ENCODE peak calls at places on chromosomes 13 and 19, in seven cellular contexts. T is coronary artery, P is cardiac muscle cell, H is uterus, K is hepatocyte, M is tibial nerve, Q is A549. X is an unnamed sample.

GRCh38 chr13:113192902-113193301 is 15.6 kb downstream of the PCID2 start:
- DNase-seq in T (no peak), P (peak), H (no peak), K (no peak), M (no peak), Q (no peak), X (peak)

GRCh38 chr13:97020689-97021240 is 26.5 kb upstream of the OXGR1 start:
- DNase-seq in T (no peak), P (no peak), H (no peak), K (no peak), M (no peak), Q (no peak), X (no peak)

GRCh38 chr13:110582421-110582954 is 21.0 kb upstream of the RAB20 start:
- DNase-seq in T (no peak), P (no peak), H (no peak), K (no peak), M (no peak), Q (no peak), X (no peak)

GRCh38 chr13:97753942-97754670 is 199.4 kb upstream of the IPO5 start:
- DNase-seq in T (no peak), P (no peak), H (no peak), K (no peak), M (no peak), Q (no peak), X (no peak)

GRCh38 chr13:44045179-44045562 is 165.5 kb downstream of the LACC1 start:
- DNase-seq in T (no peak), P (no peak), H (no peak), K (no peak), M (no peak), Q (no peak), X (no peak)

GRCh38 chr13:78137404-78138142 is 218.9 kb upstream of the EDNRB start:
- DNase-seq in T (no peak), P (peak), H (no peak), K (peak), M (peak), Q (peak), X (peak)

GRCh38 chr19:5775668-5776309 is 8.8 kb downstream of the PRR22 start:
- DNase-seq in T (no peak), P (peak), H (no peak), K (no peak), M (no peak), Q (no peak), X (peak)

GRCh38 chr13:35871561-35871960 is 259.6 kb downstream of the DCLK1 start:
- DNase-seq in T (no peak), P (no peak), H (no peak), K (no peak), M (no peak), Q (no peak), X (no peak)

GRCh38 chr19:13968383-13968935 is 16.1 kb downstream of the DCAF15 start:
- DNase-seq in T (peak), P (no peak), H (no peak), K (no peak), M (no peak), Q (no peak), X (no peak)

GRCh38 chr13:87889241-87889640 is 218.1 kb downstream of the SLITRK5 start:
- DNase-seq in T (no peak), P (no peak), H (no peak), K (no peak), M (no peak), Q (no peak), X (no peak)

GRCh38 chr13:98142427-98143156 is at the start of gene FARP1:
- DNase-seq in T (peak), P (peak), H (peak), K (peak), M (peak), Q (peak), X (no peak)

GRCh38 chr19:6997679-6998445 is 23.4 kb downstream of the MBD3L2B start:
- DNase-seq in T (no peak), P (peak), H (no peak), K (no peak), M (no peak), Q (no peak), X (no peak)

DNA sequence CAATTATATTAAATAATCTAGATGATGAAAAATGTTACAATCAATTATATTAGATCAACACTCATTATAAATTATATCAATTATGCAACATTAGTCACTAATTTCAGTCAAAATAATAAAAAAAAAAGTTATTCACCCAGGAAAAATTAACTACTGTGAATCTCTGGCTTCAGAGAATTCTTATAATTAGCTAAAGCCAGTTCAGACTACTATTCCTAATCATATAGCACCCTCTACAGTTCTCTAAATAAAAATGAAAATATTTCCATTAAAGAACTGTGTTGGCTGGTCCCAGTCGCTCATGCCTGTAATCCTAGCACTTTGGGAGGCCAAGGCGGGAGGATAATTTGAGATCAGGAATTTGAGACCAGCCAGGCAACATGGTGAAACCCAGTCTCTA is 33.0 kb downstream of the XPO4 start:
- DNase-seq in T (no peak), P (peak), H (no peak), K (no peak), M (no peak), Q (no peak), X (no peak)
- TF ChIP-seq CTCF in T (no peak), P (peak), H (no peak), K (peak), M (no peak), Q (no peak), X (peak)

GRCh38 chr19:4391701-4392543 is 8.4 kb downstream of the SH3GL1 start:
- DNase-seq in T (no peak), P (peak), H (peak), K (no peak), M (no peak), Q (no peak), X (no peak)
- H3K27ac ChIP-seq in T (no peak), P (peak), H (peak), K (peak), M (peak), Q (no peak), X (peak)

GRCh38 chr19:31531326-31531725 is 182.1 kb upstream of the TSHZ3 start:
- DNase-seq in T (peak), P (no peak), H (no peak), K (no peak), M (no peak), Q (no peak), X (no peak)
- TF ChIP-seq CTCF in T (no peak), P (no peak), H (no peak), K (no peak), M (no peak), Q (no peak), X (no peak)

GRCh38 chr13:73676550-73677040 is 457.6 kb downstream of the KLF12 start:
- DNase-seq in T (no peak), P (no peak), H (no peak), K (peak), M (no peak), Q (no peak), X (no peak)
- H3K27ac ChIP-seq in T (no peak), P (no peak), H (no peak), K (peak), M (no peak), Q (no peak), X (peak)

DNA sequence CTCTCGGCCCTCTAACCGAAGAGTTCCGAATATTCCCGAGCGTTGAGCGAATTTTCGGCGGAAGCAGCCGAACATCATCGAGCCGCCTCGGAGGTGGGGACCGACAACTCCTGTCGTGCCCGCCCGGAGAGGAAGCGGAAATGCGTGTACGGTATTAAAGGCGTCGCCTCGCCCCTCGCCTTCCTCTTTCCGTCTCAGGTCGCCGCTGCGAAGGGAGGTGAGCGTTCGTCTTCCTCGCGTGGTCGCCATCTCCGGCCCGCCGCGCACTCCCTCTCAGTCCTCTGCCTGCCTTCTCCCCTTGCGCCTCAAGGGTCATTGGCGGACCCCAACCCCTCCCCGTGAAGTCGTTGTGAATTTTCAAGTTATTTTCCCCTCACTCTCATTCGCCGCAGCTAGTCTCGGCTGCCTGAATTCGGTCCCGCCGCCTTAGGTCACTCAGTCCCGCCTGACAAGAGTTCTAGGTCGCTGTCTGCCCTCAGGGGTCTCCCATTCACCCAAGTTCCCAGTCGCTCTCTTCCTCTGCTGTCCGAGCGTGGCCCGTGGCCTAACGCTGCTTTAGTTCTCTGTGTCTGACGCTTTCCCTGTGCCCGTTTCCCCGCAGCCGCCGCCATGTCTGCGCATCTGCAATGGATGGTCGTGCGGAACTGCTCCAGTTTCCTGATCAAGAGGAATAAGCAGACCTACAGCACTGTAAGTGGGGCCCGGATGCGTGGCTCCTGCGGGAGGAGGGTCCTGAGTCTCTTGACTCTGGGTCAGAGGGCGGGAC is at the start of gene RPL28:
- DNase-seq in T (peak), P (peak), H (peak), K (peak), M (peak), Q (peak), X (peak)
- TF ChIP-seq CTCF in T (no peak), P (no peak), H (no peak), K (no peak), M (no peak), Q (no peak), X (no peak)

GRCh38 chr19:39492788-39493187 is 6.0 kb upstream of the DLL3 start:
- DNase-seq in T (no peak), P (no peak), H (no peak), K (no peak), M (no peak), Q (no peak), X (no peak)
- H3K27ac ChIP-seq in T (no peak), P (no peak), H (no peak), K (no peak), M (no peak), Q (no peak), X (no peak)

X was measured in brain microvascular endothelial cell.